ENCODE peak calls at places on chromosomes 11 and 22, in four cellular contexts. U is choroid plexus epithelial cell, N is neural crest cell, K is PC-3. E is an unnamed sample.

GRCh38 chr22:30292069-30292970 is 3.0 kb upstream of the CASTOR1 start:
- DNase-seq in U (no peak), N (no peak), K (no peak), E (no peak)

GRCh38 chr11:2465201-2466068 is 20.6 kb downstream of the KCNQ1 start:
- DNase-seq in N (no peak), K (no peak), U (no peak), E (no peak)

GRCh38 chr11:131248588-131248987 is 121.8 kb upstream of the NTM start:
- DNase-seq in U (no peak), N (no peak), K (peak), E (no peak)

GRCh38 chr11:18739684-18740083 is 13.7 kb upstream of the IGSF22 start:
- DNase-seq in U (no peak), K (no peak), N (no peak), E (no peak)

GRCh38 chr11:65584723-65585171 is 8.9 kb downstream of the EHBP1L1 start:
- DNase-seq in K (no peak), U (peak), N (no peak), E (no peak)

GRCh38 chr11:79062814-79063762 is 377.7 kb downstream of the TENM4 start:
- DNase-seq in K (peak), U (peak), N (peak), E (peak)

GRCh38 chr22:49233507-49234100 is 594.1 kb downstream of the BRD1 start:
- DNase-seq in U (no peak), N (no peak), K (no peak), E (no peak)

GRCh38 chr22:37415210-37415609 is 12.1 kb downstream of the ELFN2 start:
- DNase-seq in K (no peak), N (no peak), U (no peak), E (no peak)

GRCh38 chr22:37371491-37371890 is 55.8 kb downstream of the ELFN2 start:
- DNase-seq in K (no peak), U (no peak), N (no peak), E (no peak)

GRCh38 chr11:2844116-2844515 is 41.5 kb downstream of the CDKN1C start:
- DNase-seq in U (no peak), N (no peak), K (peak), E (no peak)

GRCh38 chr22:50308597-50308935 is 1.1 kb upstream of the PLXNB2 start:
- DNase-seq in K (no peak), U (no peak), N (no peak), E (peak)

GRCh38 chr11:15223318-15223717 is 108.6 kb downstream of the INSC start:
- DNase-seq in N (no peak), U (no peak), K (no peak), E (no peak)

GRCh38 chr22:49372530-49373288 is 455.0 kb downstream of the BRD1 start:
- DNase-seq in K (peak), N (no peak), U (no peak), E (peak)

GRCh38 chr11:13011366-13012036 is 2.4 kb downstream of the RASSF10 start:
- DNase-seq in U (no peak), K (no peak), N (no peak), E (no peak)

GRCh38 chr11:32145282-32145681 is 54.4 kb downstream of the RCN1 start:
- DNase-seq in K (no peak), N (no peak), U (no peak), E (no peak)

GRCh38 chr11:123531325-123531724 is 101.3 kb downstream of the GRAMD1B start:
- DNase-seq in N (no peak), K (peak), U (no peak), E (no peak)

GRCh38 chr11:35146074-35146521 is 7.1 kb downstream of the CD44 start:
- DNase-seq in K (peak), U (no peak), N (no peak), E (no peak)

GRCh38 chr11:109338131-109338530 is 83.9 kb upstream of the C11orf87 start:
- DNase-seq in N (no peak), K (no peak), U (peak), E (no peak)

GRCh38 chr22:30882974-30883533 is 85.5 kb downstream of the MORC2 start:
- DNase-seq in N (no peak), U (no peak), K (no peak), E (no peak)

GRCh38 chr11:90288207-90288821 is 65.5 kb upstream of the CHORDC1 start:
- DNase-seq in K (peak), N (no peak), U (peak), E (no peak)

GRCh38 chr11:71441251-71441650 is 6.9 kb downstream of the DHCR7 start:
- DNase-seq in K (no peak), U (no peak), N (no peak), E (no peak)

GRCh38 chr11:70536051-70536877 is 137.9 kb downstream of the CTTN start:
- DNase-seq in U (no peak), N (no peak), K (no peak), E (no peak)

GRCh38 chr22:24431309-24432034 is 4.1 kb downstream of the ADORA2A start:
- DNase-seq in N (no peak), U (no peak), K (no peak), E (no peak)

GRCh38 chr11:72446929-72447753 is 12.8 kb upstream of the CLPB start:
- DNase-seq in N (peak), U (peak), K (peak), E (peak)

GRCh38 chr11:19984048-19984742 is 176.1 kb downstream of the DBX1 start:
- DNase-seq in U (no peak), N (no peak), K (no peak), E (no peak)

GRCh38 chr11:2732261-2732939 is 32.6 kb upstream of the KCNQ1OT1 start:
- DNase-seq in U (no peak), N (peak), K (no peak), E (no peak)

GRCh38 chr11:103078710-103079109 is 13.2 kb downstream of the DCUN1D5 start:
- DNase-seq in K (no peak), N (no peak), U (no peak), E (no peak)

GRCh38 chr11:76714493-76714892 is 43.9 kb upstream of the LRRC32 start:
- DNase-seq in K (no peak), U (no peak), N (no peak), E (no peak)

GRCh38 chr11:67240575-67241389 is 25.5 kb upstream of the GRK2 start:
- DNase-seq in K (peak), N (no peak), U (peak), E (peak)

GRCh38 chr11:73563539-73564200 is 34.2 kb downstream of the FAM168A start:
- DNase-seq in N (no peak), U (no peak), K (no peak), E (no peak)

GRCh38 chr22:22425783-22426624 is 82.5 kb downstream of the ZNF280B start:
- DNase-seq in N (no peak), U (no peak), K (no peak), E (no peak)

GRCh38 chr11:94175545-94175944 is 46.9 kb downstream of the PANX1 start:
- DNase-seq in U (peak), K (no peak), N (no peak), E (no peak)

GRCh38 chr11:47413908-47414684 is 5.7 kb downstream of the SLC39A13 start:
- DNase-seq in K (no peak), U (peak), N (no peak), E (no peak)

GRCh38 chr22:50141462-50141861 is 29.1 kb upstream of the PANX2 start:
- DNase-seq in U (no peak), N (no peak), K (no peak), E (no peak)

GRCh38 chr22:20595461-20595860 is 88.1 kb downstream of the MED15 start:
- DNase-seq in K (no peak), N (no peak), U (no peak), E (no peak)

GRCh38 chr11:92384316-92384715 is 159.7 kb downstream of the FAT3 start:
- DNase-seq in U (peak), K (peak), N (no peak), E (no peak)

GRCh38 chr22:37180531-37181231 is 7.4 kb downstream of the C1QTNF6 start:
- DNase-seq in N (no peak), U (no peak), K (no peak), E (no peak)

GRCh38 chr22:38862375-38863329 is 9.4 kb downstream of the CBX6 start:
- DNase-seq in U (no peak), K (no peak), N (no peak), E (no peak)

GRCh38 chr11:130323452-130324448 is 9.0 kb upstream of the ZBTB44 start:
- DNase-seq in N (no peak), U (peak), K (no peak), E (no peak)

GRCh38 chr11:58905716-58906547 is 33.4 kb upstream of the GLYATL1 start:
- DNase-seq in N (peak), K (peak), U (peak), E (peak)
- TF ChIP-seq CTCF in N (peak), K (peak), U (peak), E (peak)

DNA sequence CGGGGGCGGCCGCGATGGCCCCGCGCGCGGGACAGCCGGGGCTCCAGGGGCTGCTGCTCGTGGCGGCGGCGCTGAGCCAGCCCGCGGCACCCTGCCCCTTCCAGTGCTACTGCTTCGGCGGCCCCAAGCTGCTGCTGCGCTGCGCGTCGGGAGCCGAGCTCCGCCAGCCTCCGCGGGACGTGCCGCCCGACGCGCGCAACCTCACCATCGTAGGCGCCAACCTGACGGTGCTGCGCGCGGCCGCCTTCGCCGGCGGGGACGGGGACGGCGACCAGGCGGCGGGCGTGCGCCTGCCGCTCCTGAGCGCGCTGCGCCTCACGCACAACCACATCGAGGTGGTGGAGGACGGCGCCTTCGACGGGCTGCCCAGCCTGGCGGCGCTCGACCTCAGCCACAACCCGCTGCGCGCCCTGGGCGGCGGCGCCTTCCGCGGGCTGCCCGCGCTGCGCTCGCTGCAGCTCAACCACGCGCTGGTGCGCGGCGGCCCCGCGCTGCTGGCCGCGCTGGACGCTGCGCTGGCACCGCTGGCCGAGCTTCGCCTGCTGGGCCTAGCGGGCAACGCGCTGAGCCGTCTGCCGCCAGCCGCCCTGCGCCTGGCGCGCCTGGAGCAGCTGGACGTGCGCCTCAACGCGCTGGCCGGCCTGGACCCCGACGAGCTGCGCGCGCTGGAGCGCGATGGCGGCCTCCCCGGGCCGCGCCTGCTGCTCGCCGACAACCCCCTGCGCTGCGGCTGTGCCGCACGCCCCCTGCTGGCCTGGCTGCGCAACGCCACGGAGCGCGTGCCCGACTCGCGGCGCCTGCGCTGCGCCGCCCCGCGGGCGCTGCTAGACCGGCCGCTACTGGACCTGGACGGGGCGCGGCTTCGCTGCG is 697 bp downstream of the TPBGL start:
- DNase-seq in K (peak), N (peak), U (peak), E (peak)
- TF ChIP-seq CTCF in K (peak), N (peak), U (peak), E (peak)

GRCh38 chr11:127133061-127133460 is 132.5 kb upstream of the KIRREL3 start:
- DNase-seq in U (no peak), K (no peak), N (no peak), E (no peak)

DNA sequence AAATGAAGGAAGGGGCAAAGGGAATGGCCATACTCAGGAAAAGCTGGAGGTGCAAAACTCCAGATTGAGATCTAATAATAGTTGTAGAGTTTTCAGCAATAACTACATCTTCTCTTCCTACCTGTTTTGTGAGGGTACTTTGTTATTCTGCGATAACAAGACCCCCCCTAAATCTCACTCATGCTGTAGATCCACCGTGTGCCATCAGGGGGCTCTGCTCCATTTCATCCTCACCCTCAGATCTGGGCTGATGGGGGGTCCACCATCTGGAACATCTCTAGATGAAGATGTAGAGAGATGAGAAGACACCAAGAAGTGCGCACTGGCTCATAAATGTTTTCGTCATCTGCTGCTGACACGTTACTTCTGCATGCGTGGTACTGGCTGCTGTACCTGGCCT is 135.9 kb upstream of the KIRREL3 start:
- DNase-seq in K (no peak), U (no peak), N (no peak), E (no peak)
- TF ChIP-seq CTCF in K (peak), U (no peak), N (no peak), E (no peak)

GRCh38 chr11:394858-395655 is 1.0 kb downstream of the PKP3 start:
- DNase-seq in N (no peak), U (no peak), K (no peak), E (no peak)

GRCh38 chr11:396948-397548 is 3.0 kb downstream of the PKP3 start:
- DNase-seq in N (no peak), K (no peak), U (peak), E (no peak)

GRCh38 chr11:394034-394857 is at the start of gene PKP3:
- DNase-seq in U (peak), K (peak), N (no peak), E (no peak)

GRCh38 chr11:395866-396265 is 1.9 kb downstream of the PKP3 start:
- DNase-seq in U (no peak), N (no peak), K (no peak), E (no peak)

GRCh38 chr11:396511-396947 is 2.5 kb downstream of the PKP3 start:
- DNase-seq in N (no peak), U (peak), K (no peak), E (no peak)
- TF ChIP-seq CTCF in N (no peak), U (peak), K (peak), E (no peak)

DNA sequence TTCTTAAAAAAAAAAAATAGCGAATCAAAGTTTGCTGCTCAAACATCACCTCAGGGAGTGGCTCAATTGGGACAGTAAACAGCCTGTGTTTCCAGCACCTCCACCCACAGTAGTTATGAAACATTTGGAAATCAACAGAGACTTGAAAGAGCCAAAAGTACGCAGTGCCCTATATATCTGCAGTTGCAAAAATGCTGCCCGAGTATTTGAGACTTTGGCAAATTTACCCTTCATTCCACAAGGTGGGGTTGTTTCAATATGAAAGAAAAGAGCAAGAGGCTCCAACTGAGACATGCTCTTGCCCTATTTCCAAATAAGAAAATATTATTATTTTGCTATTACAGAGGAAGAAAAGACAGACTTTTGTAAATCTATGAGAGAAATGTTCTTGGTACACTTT is 851.1 kb upstream of the RAG2 start:
- DNase-seq in K (peak), U (peak), N (no peak), E (no peak)
- TF ChIP-seq CTCF in K (peak), U (peak), N (peak), E (peak)

GRCh38 chr22:39943941-39944624 is 16.1 kb upstream of the TMA7B start:
- DNase-seq in U (no peak), K (no peak), N (no peak), E (no peak)

GRCh38 chr22:39942433-39943213 is 17.6 kb upstream of the TMA7B start:
- DNase-seq in U (no peak), K (no peak), N (no peak), E (no peak)

GRCh38 chr22:39941661-39942060 is 18.5 kb upstream of the TMA7B start:
- DNase-seq in U (no peak), K (no peak), N (no peak), E (no peak)

GRCh38 chr22:39940757-39941305 is 19.4 kb upstream of the TMA7B start:
- DNase-seq in K (no peak), U (peak), N (no peak), E (no peak)

DNA sequence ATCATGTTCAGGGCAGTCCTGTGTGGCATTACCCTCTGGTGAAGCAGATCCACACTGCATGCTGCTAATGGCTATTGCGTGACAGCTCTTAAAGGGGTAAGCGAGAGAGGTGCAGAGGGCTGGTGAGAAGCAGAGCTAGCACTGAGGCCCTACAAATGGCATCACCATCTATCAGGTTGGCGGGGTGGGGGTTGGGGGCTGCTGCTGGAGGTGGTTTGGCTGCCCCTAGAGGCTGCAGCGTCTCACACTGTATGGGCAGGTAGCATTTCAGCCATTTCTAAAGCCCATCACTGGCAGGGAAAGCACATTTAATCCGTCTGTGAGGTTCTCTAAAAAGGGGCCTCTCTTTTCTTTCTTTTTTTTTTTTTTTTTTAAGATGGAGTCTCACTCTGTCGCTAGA is 16.8 kb upstream of the TMA7B start:
- DNase-seq in U (no peak), K (peak), N (no peak), E (peak)
- TF ChIP-seq CTCF in U (peak), K (peak), N (peak), E (no peak)

E was measured in endothelial cell.